ENCODE peak calls at places on chromosomes 6 and 20, in seven cellular contexts. D, C, T, P, V, A and U are unnamed samples.

GRCh38 chr20:33370296-33370695 is 31.0 kb downstream of the CDK5RAP1 start:
- DNase-seq in A (no peak), D (no peak), C (no peak), P (peak; percentile 29), T (no peak), V (no peak), U (no peak)

GRCh38 chr20:4014031-4014474 is 1.3 kb downstream of the RNF24 start:
- DNase-seq in A (no peak), P (peak; percentile 68), T (peak; percentile 67), D (no peak), C (no peak), V (peak; percentile 91), U (peak; percentile 74)

GRCh38 chr6:109892451-109893435 is 85.4 kb upstream of the GPR6 start:
- DNase-seq in D (no peak), A (no peak), T (peak; percentile 31), C (peak; percentile 52), P (peak; percentile 77), V (no peak), U (no peak)

GRCh38 chr20:61328906-61329558 is 77.0 kb downstream of the CDH4 start:
- DNase-seq in T (no peak), P (no peak), D (peak; percentile 36), V (no peak), C (peak; percentile 71), A (no peak), U (no peak)

GRCh38 chr6:83462524-83462923 is 31.7 kb upstream of the ME1 start:
- DNase-seq in P (no peak), A (no peak), C (no peak), V (no peak), D (no peak), T (peak; percentile 86), U (no peak)

GRCh38 chr6:29813809-29814208 is 13.8 kb upstream of the HLA-G start:
- DNase-seq in T (no peak), P (no peak), D (no peak), V (peak; percentile 4), C (no peak), A (no peak), U (no peak)

GRCh38 chr6:39347906-39348585 is 25.5 kb upstream of the KCNK16 start:
- DNase-seq in D (peak; percentile 70), T (peak; percentile 66), P (peak; percentile 72), C (peak; percentile 78), A (peak; percentile 84), V (peak; percentile 82), U (peak; percentile 74)

GRCh38 chr20:10433014-10433622 is 904 bp downstream of the MKKS start:
- DNase-seq in P (no peak), C (no peak), T (no peak), A (no peak), V (no peak), D (no peak), U (no peak)

GRCh38 chr20:5143856-5144255 is 17.0 kb downstream of the CDS2 start:
- DNase-seq in A (no peak), P (no peak), V (no peak), C (no peak), D (no peak), T (no peak), U (no peak)

GRCh38 chr6:148470141-148470540 is 127.5 kb downstream of the SASH1 start:
- DNase-seq in P (no peak), A (no peak), V (no peak), C (no peak), D (no peak), T (no peak), U (peak; percentile 33)

GRCh38 chr20:52219441-52219840 is 27.9 kb upstream of the ZFP64 start:
- DNase-seq in D (no peak), A (no peak), P (peak; percentile 31), T (no peak), C (no peak), V (peak; percentile 13), U (no peak)

GRCh38 chr6:91613481-91613880 is 1026.6 kb upstream of the MAP3K7 start:
- DNase-seq in V (no peak), P (no peak), T (no peak), C (no peak), A (no peak), D (no peak), U (no peak)
- TF ChIP-seq CTCF in V (no peak), P (no peak), T (no peak), C (no peak), A (no peak), D (no peak), U (no peak)

GRCh38 chr20:549720-550496 is 6.3 kb upstream of the CSNK2A1 start:
- DNase-seq in V (peak; percentile 28), T (no peak), P (no peak), C (no peak), D (no peak), A (no peak), U (no peak)
- TF ChIP-seq CTCF in V (no peak), T (no peak), P (no peak), C (no peak), D (no peak), A (no peak), U (no peak)

DNA sequence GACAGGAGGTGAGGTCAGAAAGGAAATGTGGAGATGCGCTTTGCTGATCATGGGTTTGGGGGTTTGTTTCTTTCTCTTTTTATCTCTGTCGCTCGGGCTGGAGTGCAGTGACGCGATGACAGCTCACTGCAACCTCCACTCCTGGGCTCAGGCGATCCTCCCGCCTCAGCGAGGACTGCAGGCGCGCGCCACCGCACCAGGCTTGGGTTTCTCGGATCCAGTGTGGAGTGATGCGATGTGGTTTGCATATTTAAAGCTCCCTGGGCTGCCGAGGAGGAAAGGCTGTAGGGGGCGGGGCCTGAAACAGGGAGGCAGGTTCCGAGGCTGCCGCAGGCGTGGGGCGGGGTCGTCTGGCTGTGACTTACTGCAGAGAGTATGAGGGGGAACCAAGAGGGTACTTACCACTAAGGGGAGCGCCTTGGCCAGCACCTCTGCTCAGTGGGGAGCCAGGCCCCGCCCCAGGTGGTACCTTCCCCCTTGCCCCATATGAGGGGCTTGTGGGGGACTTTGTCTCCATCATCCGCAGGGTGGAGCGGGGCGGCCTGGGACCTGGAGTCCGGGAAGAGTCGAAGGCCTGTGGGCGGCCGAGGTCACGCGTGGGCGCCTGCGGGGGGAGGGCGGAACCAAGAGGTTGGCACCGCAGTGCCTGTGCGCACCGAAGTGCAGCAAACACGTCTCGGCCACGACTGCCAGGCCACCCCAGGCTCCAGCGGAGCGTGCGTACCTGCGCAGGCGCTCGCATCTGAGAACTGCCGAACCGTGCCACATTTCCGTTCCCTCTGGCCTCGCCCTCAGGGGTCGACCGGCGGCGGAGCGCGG is 12.7 kb upstream of the BAK1 start:
- DNase-seq in C (peak; percentile 62), V (no peak), P (peak; percentile 62), A (peak; percentile 60), T (no peak), D (no peak), U (no peak)
- TF ChIP-seq CTCF in C (no peak), V (no peak), P (no peak), A (no peak), T (no peak), D (no peak), U (no peak)

GRCh38 chr20:23625236-23625964 is 12.4 kb downstream of the CST3 start:
- DNase-seq in D (no peak), V (peak; percentile 42), C (no peak), T (no peak), A (no peak), P (no peak), U (no peak)

GRCh38 chr20:23626040-23626620 is 11.6 kb downstream of the CST3 start:
- DNase-seq in P (peak; percentile 55), A (no peak), C (no peak), V (peak; percentile 29), T (peak; percentile 45), D (no peak), U (no peak)

GRCh38 chr20:23622839-23623343 is 14.9 kb downstream of the CST3 start:
- DNase-seq in P (peak; percentile 56), A (no peak), C (peak; percentile 67), D (peak; percentile 81), V (peak; percentile 91), T (no peak), U (peak; percentile 89)

GRCh38 chr20:23623666-23624065 is 14.1 kb downstream of the CST3 start:
- DNase-seq in D (no peak), V (no peak), A (no peak), C (no peak), P (no peak), T (no peak), U (no peak)

DNA sequence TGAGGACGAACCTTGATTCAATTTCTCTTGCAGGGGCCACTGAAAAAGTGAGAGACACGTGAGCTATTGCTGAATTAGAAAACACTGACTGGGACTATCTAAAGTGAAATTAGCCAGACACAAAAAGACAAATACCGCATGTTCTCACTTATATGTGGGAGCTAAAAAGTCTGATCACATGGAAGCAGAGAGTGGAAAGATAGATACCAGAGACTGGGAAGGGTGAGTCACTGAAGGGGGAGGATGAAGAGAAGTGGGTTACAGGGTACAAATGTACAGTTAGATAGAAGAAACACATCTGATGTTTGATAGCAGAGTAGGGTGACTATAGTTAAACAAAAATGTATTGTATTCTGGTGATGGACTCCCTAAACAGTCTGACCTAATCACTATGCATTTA is 13.4 kb downstream of the CST3 start:
- DNase-seq in V (peak; percentile 49), C (no peak), T (no peak), A (no peak), P (no peak), D (no peak), U (peak; percentile 33)
- TF ChIP-seq CTCF in V (no peak), C (no peak), T (no peak), A (no peak), P (no peak), D (no peak), U (no peak)

GRCh38 chr6:169521825-169522224 is 180.0 kb downstream of the WDR27 start:
- DNase-seq in V (no peak), T (no peak), P (no peak), D (no peak), C (no peak), A (no peak), U (no peak)

DNA sequence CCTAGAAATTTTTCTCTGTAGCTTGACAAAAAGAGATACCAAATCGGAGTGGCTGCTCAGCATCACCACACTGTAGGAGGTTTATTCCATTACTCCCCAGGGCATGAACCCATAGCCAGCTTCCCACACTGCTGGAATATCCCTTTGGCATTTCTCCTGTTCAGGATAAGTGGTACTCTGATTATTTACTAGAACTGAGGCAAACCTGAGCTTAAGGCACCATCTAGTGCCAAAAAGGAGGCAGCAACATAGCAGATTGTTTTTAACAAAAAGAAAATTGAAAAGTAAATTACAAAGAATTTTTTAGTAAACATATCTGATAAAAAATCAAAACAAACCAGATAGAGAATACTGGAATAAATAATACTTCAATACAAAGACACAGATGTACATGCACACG is 181.7 kb downstream of the WDR27 start:
- DNase-seq in P (no peak), C (no peak), D (no peak), V (peak; percentile 77), A (no peak), T (no peak), U (peak; percentile 27)
- TF ChIP-seq CTCF in P (peak; percentile 7), C (no peak), D (no peak), V (peak; percentile 75), A (no peak), T (no peak), U (peak; percentile 55)

DNA sequence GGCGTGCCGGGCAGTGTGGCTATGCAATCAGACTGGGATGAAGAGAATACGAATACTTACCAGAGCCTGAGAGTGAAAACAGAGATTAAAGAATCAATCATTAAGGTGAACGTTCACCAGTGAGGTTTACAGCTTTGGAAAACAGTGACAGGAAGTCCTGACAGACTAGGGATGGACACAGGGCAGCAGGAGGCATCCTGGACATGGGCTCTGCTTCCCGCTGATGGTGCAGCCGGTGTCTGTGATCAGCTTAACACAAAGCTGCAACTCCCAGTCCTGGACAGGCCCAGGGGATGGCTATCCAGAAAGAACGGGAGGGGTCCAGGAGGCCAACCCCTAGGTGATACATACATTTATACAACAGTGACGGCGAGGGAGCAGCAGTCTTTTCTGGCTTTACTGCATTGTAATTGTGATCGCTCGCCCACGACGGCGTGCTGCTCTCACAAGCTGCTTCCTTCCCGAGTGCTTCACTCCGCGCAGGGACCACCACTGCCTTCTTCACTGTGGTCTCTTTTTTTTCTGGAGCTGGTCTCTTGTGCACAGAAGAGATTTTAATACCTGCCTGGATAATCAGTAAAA is 20.7 kb downstream of the DIDO1 start:
- DNase-seq in T (no peak), A (no peak), V (no peak), C (peak; percentile 27), P (no peak), D (no peak), U (no peak)
- TF ChIP-seq CTCF in T (no peak), A (no peak), V (no peak), C (no peak), P (no peak), D (no peak), U (no peak)